ENCODE peak calls at places on chromosomes 6 and 20, in seven cellular contexts. P is NCI-H1092 treated with DMSO at 0.1 percent for 48 hours; U is mesendoderm; O is fibroblast of the aortic adventitia; L is iPS-NIHi11; T is COR-L47; W is stimulated activated CD4-positive, alpha-beta T cell treated with anti-CD3 and anti-CD28 coated beads, Interleukin-1b, Interleukin-23, amount 100 ng/mL, for 24 hours. Z is an unnamed sample.

GRCh38 chr20:57841297-57841866 is 131.6 kb upstream of the PMEPA1 start:
- DNase-seq in L (no peak), P (no peak), O (no peak), W (no peak), U (no peak), T (no peak), Z (no peak)

GRCh38 chr6:16136536-16137450 is 7.9 kb downstream of the MYLIP start:
- DNase-seq in L (no peak), W (no peak), O (peak; percentile 91), U (no peak), P (no peak), T (no peak), Z (no peak)

GRCh38 chr6:36592221-36592655 is 1.9 kb upstream of the SRSF3 start:
- DNase-seq in O (no peak), P (no peak), L (no peak), U (no peak), T (no peak), W (no peak), Z (no peak)

GRCh38 chr20:58231678-58232077 is 3.2 kb upstream of the ANKRD60 start:
- DNase-seq in L (no peak), T (peak; percentile 43), O (peak; percentile 49), P (peak; percentile 45), U (peak; percentile 53), W (no peak), Z (no peak)

GRCh38 chr6:148064406-148065134 is 278.1 kb upstream of the SASH1 start:
- DNase-seq in L (no peak), T (no peak), W (no peak), O (peak; percentile 35), P (no peak), U (peak; percentile 66), Z (no peak)

GRCh38 chr6:132959927-132960326 is 145.6 kb downstream of the RPS12 start:
- DNase-seq in W (no peak), T (no peak), P (no peak), O (no peak), U (no peak), L (no peak), Z (no peak)

GRCh38 chr6:87789198-87789899 is 87.3 kb upstream of the AKIRIN2 start:
- DNase-seq in T (peak; percentile 37), W (no peak), P (no peak), U (peak; percentile 59), O (peak; percentile 58), L (peak; percentile 15), Z (no peak)

GRCh38 chr6:13318821-13319220 is 9.5 kb downstream of the TBC1D7 start:
- DNase-seq in T (no peak), P (no peak), L (no peak), W (no peak), U (no peak), O (no peak), Z (no peak)

GRCh38 chr6:168711666-168712300 is 270.8 kb downstream of the SMOC2 start:
- DNase-seq in W (no peak), U (no peak), T (no peak), L (no peak), P (no peak), O (no peak), Z (no peak)

GRCh38 chr6:33201147-33201545 is 479 bp downstream of the SLC39A7 start:
- DNase-seq in O (no peak), W (no peak), U (no peak), T (no peak), P (no peak), L (no peak), Z (no peak)

GRCh38 chr6:69768664-69769063 is 28.1 kb downstream of the LMBRD1 start:
- DNase-seq in O (peak; percentile 31), P (no peak), L (no peak), W (no peak), U (no peak), T (no peak), Z (no peak)

GRCh38 chr6:131877999-131878789 is 70.4 kb downstream of the ENPP1 start:
- DNase-seq in T (no peak), W (no peak), U (peak; percentile 40), P (no peak), O (no peak), L (no peak), Z (no peak)

GRCh38 chr6:67683960-67684359 is 951.1 kb upstream of the ADGRB3 start:
- DNase-seq in W (no peak), L (no peak), T (no peak), P (no peak), U (no peak), O (peak; percentile 52), Z (no peak)

GRCh38 chr6:56399250-56399671 is 151.9 kb upstream of the COL21A1 start:
- DNase-seq in W (no peak), L (no peak), U (peak; percentile 61), P (peak; percentile 34), O (peak; percentile 39), T (no peak), Z (no peak)

GRCh38 chr6:7604003-7604402 is 14.0 kb downstream of the SNRNP48 start:
- DNase-seq in O (no peak), W (no peak), U (no peak), P (no peak), T (no peak), L (no peak), Z (no peak)

GRCh38 chr20:32089637-32090330 is 19.7 kb upstream of the TM9SF4 start:
- DNase-seq in O (no peak), P (no peak), U (peak; percentile 63), T (no peak), L (peak; percentile 57), W (no peak), Z (no peak)

GRCh38 chr6:7473805-7474329 is 67.6 kb upstream of the DSP start:
- DNase-seq in U (no peak), O (no peak), P (no peak), W (no peak), L (no peak), T (no peak), Z (no peak)

GRCh38 chr20:17169575-17170136 is 57.2 kb upstream of the PCSK2 start:
- DNase-seq in W (no peak), T (peak; percentile 88), O (no peak), U (no peak), P (peak; percentile 95), L (no peak), Z (no peak)

GRCh38 chr6:101433141-101433540 is 39.6 kb downstream of the GRIK2 start:
- DNase-seq in W (no peak), O (no peak), L (no peak), U (no peak), T (no peak), P (no peak), Z (no peak)

GRCh38 chr6:148800535-148800934 is 53.7 kb downstream of the UST start:
- DNase-seq in U (no peak), L (no peak), W (no peak), T (no peak), P (no peak), O (peak; percentile 95), Z (no peak)

GRCh38 chr20:45611054-45611453 is 18.5 kb upstream of the WFDC10A start:
- DNase-seq in P (no peak), T (no peak), U (no peak), L (peak; percentile 47), O (peak; percentile 18), W (no peak), Z (no peak)

GRCh38 chr6:41370488-41371111 is 35.2 kb downstream of the NCR2 start:
- DNase-seq in O (no peak), W (no peak), P (no peak), L (no peak), U (peak; percentile 80), T (no peak), Z (no peak)

GRCh38 chr6:53103993-53104675 is 38.9 kb downstream of the FBXO9 start:
- DNase-seq in U (peak; percentile 39), T (peak; percentile 27), L (no peak), W (no peak), P (no peak), O (peak; percentile 8), Z (no peak)

GRCh38 chr6:97885844-97886243 is 602.8 kb upstream of the MMS22L start:
- DNase-seq in L (no peak), T (no peak), O (no peak), U (no peak), P (no peak), W (no peak), Z (no peak)

GRCh38 chr20:23162887-23163286 is 76.8 kb upstream of the CD93 start:
- DNase-seq in W (no peak), U (no peak), O (no peak), L (no peak), T (no peak), P (no peak), Z (no peak)

GRCh38 chr6:10528170-10528981 is 7.2 kb downstream of the GCNT2 start:
- DNase-seq in L (no peak), O (peak; percentile 23), P (no peak), W (no peak), T (peak; percentile 15), U (peak; percentile 40), Z (no peak)

GRCh38 chr6:44809256-44809655 is 421.8 kb downstream of the CDC5L start:
- DNase-seq in U (no peak), O (no peak), W (no peak), T (no peak), P (no peak), L (no peak), Z (no peak)

GRCh38 chr20:24738981-24739633 is 210.0 kb upstream of the CST7 start:
- DNase-seq in O (peak; percentile 3), W (no peak), U (no peak), T (no peak), L (no peak), P (no peak), Z (no peak)

GRCh38 chr6:47729019-47729418 is 30.6 kb downstream of the ADGRF4 start:
- DNase-seq in L (no peak), T (no peak), P (no peak), W (no peak), O (no peak), U (no peak), Z (no peak)